ENCODE peak calls at places on chromosome 10, in eight cellular contexts. P, C, X, W, L, V, O and E are unnamed samples. For H3K9me3, the result is how much of the 10 kb centered on the place peaks cover.

GRCh38 chr10:91415816-91416215 is 5.7 kb downstream of the HECTD2 start:
- DNase-seq in O (no peak), L (peak), V (no peak), C (no peak), X (no peak), P (no peak), W (peak), E (no peak)

GRCh38 chr10:116183733-116184447 is 89.1 kb downstream of the GFRA1 start:
- DNase-seq in V (no peak), L (no peak), X (peak), P (no peak), W (peak), O (no peak), C (no peak), E (no peak)

GRCh38 chr10:103676851-103677417 is 178.4 kb downstream of the SH3PXD2A start:
- DNase-seq in X (no peak), V (no peak), C (peak), W (peak), O (peak), P (peak), L (no peak), E (no peak)

GRCh38 chr10:21519981-21520436 is 5.5 kb downstream of the SKIDA1 start:
- DNase-seq in W (peak), V (no peak), O (no peak), C (no peak), P (no peak), L (no peak), X (no peak), E (no peak)

GRCh38 chr10:96387151-96387550 is 28.3 kb upstream of the OPALIN start:
- DNase-seq in C (no peak), X (no peak), O (no peak), V (no peak), L (no peak), P (no peak), W (peak), E (no peak)

GRCh38 chr10:110803830-110804338 is 67.8 kb upstream of the PDCD4 start:
- DNase-seq in C (peak), W (peak), L (peak), V (no peak), P (no peak), X (peak), O (no peak), E (no peak)

GRCh38 chr10:94183666-94184264 is 179.0 kb downstream of the NOC3L start:
- DNase-seq in W (peak), X (no peak), P (peak), C (no peak), L (no peak), O (no peak), V (no peak), E (no peak)

GRCh38 chr10:123331438-123331837 is 177.2 kb downstream of the BUB3 start:
- DNase-seq in C (no peak), L (no peak), W (peak), P (no peak), X (no peak), V (no peak), O (no peak), E (no peak)

GRCh38 chr10:50310560-50311174 is 59.4 kb upstream of the ASAH2 start:
- DNase-seq in L (no peak), W (no peak), V (no peak), O (no peak), C (no peak), P (no peak), X (peak), E (no peak)

GRCh38 chr10:133592716-133593115 is 27.3 kb upstream of the SYCE1 start:
- DNase-seq in W (no peak), X (no peak), V (no peak), P (no peak), C (no peak), L (no peak), O (no peak), E (no peak)
- H3K9me3 ChIP-seq in W (under half), X (under half), V (under half), P (under half), C (under half), L (under half), O (under half), E (under half)

GRCh38 chr10:42519079-42519478 is 119.3 kb downstream of the ZNF33B start:
- DNase-seq in L (no peak), X (no peak), V (no peak), C (no peak), W (no peak), O (no peak), P (no peak), E (no peak)
- H3K9me3 ChIP-seq in L (half or more), X (under half), V (half or more), C (under half), W (under half), O (half or more), P (under half), E (half or more)

GRCh38 chr10:24762161-24762924 is 38.7 kb upstream of the ARHGAP21 start:
- DNase-seq in C (no peak), W (peak), O (no peak), L (no peak), V (no peak), P (no peak), X (no peak), E (no peak)
- H3K9me3 ChIP-seq in C (under half), W (under half), O (under half), L (under half), V (under half), P (under half), X (under half), E (under half)

GRCh38 chr10:71950683-71951082 is 13.5 kb upstream of the CHST3 start:
- DNase-seq in P (no peak), V (no peak), O (no peak), C (no peak), X (no peak), L (no peak), W (no peak), E (no peak)
- H3K9me3 ChIP-seq in P (under half), V (under half), O (under half), C (under half), X (under half), L (under half), W (under half), E (under half)

DNA sequence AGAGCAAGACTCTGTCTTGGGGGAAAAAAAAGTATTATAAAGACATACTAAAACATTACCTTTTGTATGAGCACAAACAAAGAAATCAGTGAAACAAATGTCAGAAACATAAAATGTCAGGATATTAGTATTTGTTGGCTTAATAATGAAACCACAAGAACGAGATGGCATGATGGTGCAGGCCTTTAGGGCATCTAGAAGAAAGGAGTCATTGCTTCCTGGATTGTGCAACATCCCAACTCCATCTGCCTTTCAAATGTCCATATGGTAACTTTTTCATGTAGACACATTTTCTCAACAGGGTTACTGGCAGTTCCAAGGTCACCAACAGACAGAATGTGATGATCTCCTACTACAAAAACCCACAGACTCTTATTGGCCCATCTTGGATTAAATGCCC is 96.6 kb downstream of the ZNF248 start:
- DNase-seq in V (no peak), P (no peak), L (no peak), C (no peak), X (no peak), O (no peak), W (peak), E (no peak)
- H3K9me3 ChIP-seq in V (under half), P (under half), L (under half), C (under half), X (under half), O (under half), W (under half), E (under half)